ENCODE peak calls at places on chromosome 1, in seven cellular contexts. One of them, this sample, is unnamed.

GRCh38 chr1:17199267-17200044 is 5.5 kb upstream of the PADI1 start:
- DNase-seq in IMR-90: peak
- DNase-seq in stimulated activated CD8-positive, alpha-beta memory T cell treated with anti-CD3 and anti-CD28 coated beads, Interleukin-7, amount 100 ng/mL, for 4 hours: no peak
- DNase-seq in Calu3: no peak
- DNase-seq in activated naive CD4-positive, alpha-beta T cell treated with Interleukin-2 at 50 U/mL for 16 hours: no peak
- DNase-seq in NCI-H446 treated with DMSO at 0.1 percent for 48 hours: no peak
- DNase-seq in cardiac muscle cell: no peak
- DNase-seq in this sample: no peak

GRCh38 chr1:209751627-209752231 is 4.1 kb upstream of the TRAF3IP3 start:
- DNase-seq in stimulated activated CD8-positive, alpha-beta memory T cell treated with anti-CD3 and anti-CD28 coated beads, Interleukin-7, amount 100 ng/mL, for 4 hours: no peak
- DNase-seq in cardiac muscle cell: no peak
- DNase-seq in IMR-90: no peak
- DNase-seq in activated naive CD4-positive, alpha-beta T cell treated with Interleukin-2 at 50 U/mL for 16 hours: peak
- DNase-seq in Calu3: no peak
- DNase-seq in NCI-H446 treated with DMSO at 0.1 percent for 48 hours: no peak
- DNase-seq in this sample: no peak

GRCh38 chr1:11062965-11063401 is 3.2 kb upstream of the SRM start:
- DNase-seq in NCI-H446 treated with DMSO at 0.1 percent for 48 hours: peak
- DNase-seq in stimulated activated CD8-positive, alpha-beta memory T cell treated with anti-CD3 and anti-CD28 coated beads, Interleukin-7, amount 100 ng/mL, for 4 hours: peak
- DNase-seq in IMR-90: no peak
- DNase-seq in activated naive CD4-positive, alpha-beta T cell treated with Interleukin-2 at 50 U/mL for 16 hours: peak
- DNase-seq in cardiac muscle cell: peak
- DNase-seq in Calu3: no peak
- DNase-seq in this sample: no peak

GRCh38 chr1:62977321-62977720 is 193.4 kb downstream of the ATG4C start:
- DNase-seq in IMR-90: peak
- DNase-seq in Calu3: no peak
- DNase-seq in stimulated activated CD8-positive, alpha-beta memory T cell treated with anti-CD3 and anti-CD28 coated beads, Interleukin-7, amount 100 ng/mL, for 4 hours: no peak
- DNase-seq in cardiac muscle cell: no peak
- DNase-seq in NCI-H446 treated with DMSO at 0.1 percent for 48 hours: no peak
- DNase-seq in activated naive CD4-positive, alpha-beta T cell treated with Interleukin-2 at 50 U/mL for 16 hours: no peak
- DNase-seq in this sample: no peak

GRCh38 chr1:212771341-212771740 is 20.2 kb downstream of the NSL1 start:
- DNase-seq in activated naive CD4-positive, alpha-beta T cell treated with Interleukin-2 at 50 U/mL for 16 hours: no peak
- DNase-seq in Calu3: no peak
- DNase-seq in stimulated activated CD8-positive, alpha-beta memory T cell treated with anti-CD3 and anti-CD28 coated beads, Interleukin-7, amount 100 ng/mL, for 4 hours: no peak
- DNase-seq in IMR-90: no peak
- DNase-seq in NCI-H446 treated with DMSO at 0.1 percent for 48 hours: no peak
- DNase-seq in cardiac muscle cell: no peak
- DNase-seq in this sample: no peak

GRCh38 chr1:215606036-215606435 is 38.9 kb downstream of the KCTD3 start:
- DNase-seq in NCI-H446 treated with DMSO at 0.1 percent for 48 hours: no peak
- DNase-seq in cardiac muscle cell: no peak
- DNase-seq in stimulated activated CD8-positive, alpha-beta memory T cell treated with anti-CD3 and anti-CD28 coated beads, Interleukin-7, amount 100 ng/mL, for 4 hours: no peak
- DNase-seq in Calu3: no peak
- DNase-seq in activated naive CD4-positive, alpha-beta T cell treated with Interleukin-2 at 50 U/mL for 16 hours: no peak
- DNase-seq in IMR-90: no peak
- DNase-seq in this sample: no peak

GRCh38 chr1:231460614-231461013 is 38.5 kb upstream of the EGLN1 start:
- DNase-seq in stimulated activated CD8-positive, alpha-beta memory T cell treated with anti-CD3 and anti-CD28 coated beads, Interleukin-7, amount 100 ng/mL, for 4 hours: peak
- DNase-seq in activated naive CD4-positive, alpha-beta T cell treated with Interleukin-2 at 50 U/mL for 16 hours: peak
- DNase-seq in NCI-H446 treated with DMSO at 0.1 percent for 48 hours: no peak
- DNase-seq in cardiac muscle cell: peak
- DNase-seq in Calu3: no peak
- DNase-seq in IMR-90: no peak
- DNase-seq in this sample: no peak

GRCh38 chr1:29831500-29832117 is 595.3 kb downstream of the PTPRU start:
- DNase-seq in NCI-H446 treated with DMSO at 0.1 percent for 48 hours: no peak
- DNase-seq in IMR-90: no peak
- DNase-seq in cardiac muscle cell: no peak
- DNase-seq in activated naive CD4-positive, alpha-beta T cell treated with Interleukin-2 at 50 U/mL for 16 hours: no peak
- DNase-seq in stimulated activated CD8-positive, alpha-beta memory T cell treated with anti-CD3 and anti-CD28 coated beads, Interleukin-7, amount 100 ng/mL, for 4 hours: no peak
- DNase-seq in Calu3: no peak
- DNase-seq in this sample: no peak

GRCh38 chr1:243432136-243432535 is 176.3 kb downstream of the SDCCAG8 start:
- DNase-seq in stimulated activated CD8-positive, alpha-beta memory T cell treated with anti-CD3 and anti-CD28 coated beads, Interleukin-7, amount 100 ng/mL, for 4 hours: no peak
- DNase-seq in IMR-90: no peak
- DNase-seq in activated naive CD4-positive, alpha-beta T cell treated with Interleukin-2 at 50 U/mL for 16 hours: no peak
- DNase-seq in cardiac muscle cell: no peak
- DNase-seq in NCI-H446 treated with DMSO at 0.1 percent for 48 hours: no peak
- DNase-seq in Calu3: no peak
- DNase-seq in this sample: no peak

GRCh38 chr1:4519954-4520353 is 134.5 kb upstream of the AJAP1 start:
- DNase-seq in activated naive CD4-positive, alpha-beta T cell treated with Interleukin-2 at 50 U/mL for 16 hours: no peak
- DNase-seq in NCI-H446 treated with DMSO at 0.1 percent for 48 hours: no peak
- DNase-seq in stimulated activated CD8-positive, alpha-beta memory T cell treated with anti-CD3 and anti-CD28 coated beads, Interleukin-7, amount 100 ng/mL, for 4 hours: no peak
- DNase-seq in IMR-90: no peak
- DNase-seq in cardiac muscle cell: no peak
- DNase-seq in Calu3: no peak
- DNase-seq in this sample: no peak

GRCh38 chr1:114352797-114353196 is 158.2 kb downstream of the TRIM33 start:
- DNase-seq in Calu3: no peak
- DNase-seq in activated naive CD4-positive, alpha-beta T cell treated with Interleukin-2 at 50 U/mL for 16 hours: no peak
- DNase-seq in IMR-90: no peak
- DNase-seq in stimulated activated CD8-positive, alpha-beta memory T cell treated with anti-CD3 and anti-CD28 coated beads, Interleukin-7, amount 100 ng/mL, for 4 hours: no peak
- DNase-seq in cardiac muscle cell: peak
- DNase-seq in NCI-H446 treated with DMSO at 0.1 percent for 48 hours: peak
- DNase-seq in this sample: peak

GRCh38 chr1:239711768-239712167 is 325.4 kb downstream of the CHRM3 start:
- DNase-seq in Calu3: no peak
- DNase-seq in NCI-H446 treated with DMSO at 0.1 percent for 48 hours: no peak
- DNase-seq in IMR-90: no peak
- DNase-seq in stimulated activated CD8-positive, alpha-beta memory T cell treated with anti-CD3 and anti-CD28 coated beads, Interleukin-7, amount 100 ng/mL, for 4 hours: no peak
- DNase-seq in cardiac muscle cell: no peak
- DNase-seq in activated naive CD4-positive, alpha-beta T cell treated with Interleukin-2 at 50 U/mL for 16 hours: no peak
- DNase-seq in this sample: no peak

This sample was measured in NCI-H510A treated with DMSO at 0.1 percent for 48 hours.